ENCODE peak calls at places on chromosomes 2 and 18, in four cellular contexts. E is fibroblast of lung, X is hepatocyte, F is OCI-LY7. V is an unnamed sample.
A peak's percentile ranks its signal among the peaks of the same experiment; 100 is the strongest.

GRCh38 chr18:63119647-63120046 is 199.9 kb downstream of the BCL2 start:
- DNase-seq in E (peak; percentile 53), X (no peak), F (no peak), V (no peak)

GRCh38 chr2:177188482-177189469 is 23.8 kb upstream of the HNRNPA3 start:
- DNase-seq in E (no peak), X (peak; percentile 37), F (no peak), V (no peak)

GRCh38 chr2:236306825-236307540 is 42.8 kb upstream of the ASB18 start:
- DNase-seq in E (no peak), X (no peak), F (no peak), V (no peak)

GRCh38 chr2:15965564-15966019 is 25.2 kb downstream of the MYCN start:
- DNase-seq in E (no peak), X (no peak), F (no peak), V (no peak)

GRCh38 chr18:78607221-78607620 is 372.4 kb upstream of the SALL3 start:
- DNase-seq in E (no peak), X (no peak), F (no peak), V (no peak)

GRCh38 chr2:210475726-210476125 is 833 bp downstream of the LANCL1 start:
- DNase-seq in E (peak; percentile 7), X (no peak), F (no peak), V (no peak)

GRCh38 chr2:147829106-147829505 is 15.7 kb upstream of the ACVR2A start:
- DNase-seq in E (peak; percentile 95), X (peak; percentile 24), F (no peak), V (peak; percentile 55)

GRCh38 chr2:229686122-229686919 is 28.0 kb downstream of the DNER start:
- DNase-seq in E (no peak), X (no peak), F (no peak), V (no peak)

GRCh38 chr2:127455566-127456493 is 37.6 kb downstream of the PROC start:
- DNase-seq in E (no peak), X (peak; percentile 33), F (no peak), V (no peak)

GRCh38 chr2:80326214-80326613 is 21.7 kb upstream of the LRRTM1 start:
- DNase-seq in E (peak; percentile 47), X (peak; percentile 44), F (peak; percentile 40), V (no peak)

GRCh38 chr18:46718501-46719341 is 38.1 kb downstream of the ST8SIA5 start:
- DNase-seq in E (peak; percentile 68), X (no peak), F (no peak), V (peak; percentile 3)

GRCh38 chr2:37454851-37455762 is 110.7 kb downstream of the QPCT start:
- DNase-seq in E (peak; percentile 62), X (no peak), F (no peak), V (no peak)

GRCh38 chr2:21103274-21103891 is 20.4 kb upstream of the TDRD15 start:
- DNase-seq in E (no peak), X (no peak), F (no peak), V (no peak)

GRCh38 chr2:219514196-219514761 is at the start of gene ASIC4:
- DNase-seq in E (no peak), X (no peak), F (no peak), V (no peak)

GRCh38 chr2:186183406-186183805 is 302.7 kb upstream of the ZC3H15 start:
- DNase-seq in E (no peak), X (no peak), F (no peak), V (no peak)

GRCh38 chr2:45867800-45868199 is 216.3 kb downstream of the PRKCE start:
- DNase-seq in E (no peak), X (no peak), F (no peak), V (no peak)

GRCh38 chr2:72138011-72138881 is 9.4 kb downstream of the CYP26B1 start:
- DNase-seq in E (no peak), X (no peak), F (no peak), V (no peak)

GRCh38 chr18:79570266-79571201 is 109.1 kb upstream of the CTDP1 start:
- DNase-seq in E (peak; percentile 69), X (no peak), F (no peak), V (no peak)

GRCh38 chr18:10168477-10168876 is 254.7 kb downstream of the VAPA start:
- DNase-seq in E (no peak), X (no peak), F (no peak), V (no peak)

GRCh38 chr2:48341556-48342133 is 188.3 kb upstream of the STON1 start:
- DNase-seq in E (no peak), X (no peak), F (no peak), V (no peak)

GRCh38 chr2:199798881-199799580 is 52.0 kb downstream of the FTCDNL1 start:
- DNase-seq in E (peak; percentile 59), X (no peak), F (no peak), V (no peak)

GRCh38 chr2:190853659-190854386 is 26.8 kb upstream of the GLS start:
- DNase-seq in E (no peak), X (no peak), F (no peak), V (no peak)

GRCh38 chr2:9052821-9053533 is 49.5 kb upstream of the MBOAT2 start:
- DNase-seq in E (no peak), X (no peak), F (no peak), V (no peak)

GRCh38 chr2:52498062-52498750 is 1269.4 kb upstream of the CHAC2 start:
- DNase-seq in E (no peak), X (no peak), F (no peak), V (no peak)

GRCh38 chr2:236971131-236971850 is 114.4 kb upstream of the COPS8 start:
- DNase-seq in E (peak; percentile 90), X (peak; percentile 46), F (no peak), V (no peak)

GRCh38 chr2:229486673-229487072 is 215.6 kb upstream of the PID1 start:
- DNase-seq in E (no peak), X (no peak), F (no peak), V (no peak)

GRCh38 chr18:26719909-26720308 is 145.6 kb downstream of the AQP4 start:
- DNase-seq in E (no peak), X (no peak), F (no peak), V (no peak)

GRCh38 chr2:12251121-12251520 is 465.6 kb upstream of the TRIB2 start:
- DNase-seq in E (no peak), X (no peak), F (no peak), V (no peak)

GRCh38 chr2:77807531-77808215 is 285.5 kb upstream of the LRRTM4 start:
- DNase-seq in E (no peak), X (peak; percentile 72), F (no peak), V (no peak)

GRCh38 chr2:144402282-144402681 is 117.6 kb downstream of the ZEB2 start:
- DNase-seq in E (peak; percentile 75), X (no peak), F (no peak), V (no peak)

GRCh38 chr2:166411473-166412230 is 35.9 kb upstream of the SCN9A start:
- DNase-seq in E (peak; percentile 35), X (no peak), F (no peak), V (peak; percentile 36)

GRCh38 chr18:24015897-24016631 is 1.5 kb downstream of the TTC39C start:
- DNase-seq in E (no peak), X (no peak), F (no peak), V (no peak)

GRCh38 chr18:3530807-3531206 is 80.8 kb downstream of the TGIF1 start:
- DNase-seq in E (no peak), X (no peak), F (no peak), V (no peak)

GRCh38 chr2:175432021-175432420 is 250.5 kb upstream of the ATP5MC3 start:
- DNase-seq in E (no peak), X (no peak), F (no peak), V (no peak)

GRCh38 chr2:60567092-60567491 is 13.6 kb upstream of the BCL11A start:
- DNase-seq in E (no peak), X (no peak), F (no peak), V (no peak)

GRCh38 chr2:241627675-241628074 is 9.3 kb downstream of the THAP4 start:
- DNase-seq in E (no peak), X (no peak), F (no peak), V (no peak)
- H4K20me1 ChIP-seq in E (no peaks in the 10 kb centered on the region), X (peaks cover 5% of the 10 kb centered on the region), F (no peaks in the 10 kb centered on the region), V (no peaks in the 10 kb centered on the region)

DNA sequence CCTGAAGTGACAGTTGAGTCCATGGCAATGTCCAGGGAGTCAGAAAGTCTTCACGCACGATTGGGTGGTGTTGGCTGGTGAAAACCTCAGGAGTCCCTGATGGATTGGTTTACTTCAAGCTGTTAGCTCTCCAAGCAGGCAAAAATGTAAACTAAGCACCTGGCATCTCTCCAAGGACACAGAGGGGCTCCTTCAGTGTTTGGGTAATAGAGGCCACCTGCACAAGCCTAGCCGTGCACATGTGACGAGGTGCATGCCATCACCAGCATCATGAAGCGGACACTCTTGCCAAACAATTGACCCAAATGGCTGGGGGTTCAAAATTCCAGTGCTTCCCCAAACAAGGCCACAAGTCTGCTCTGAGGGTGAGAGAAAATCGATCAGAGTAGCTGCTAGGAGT is 104.7 kb upstream of the CD302 start:
- DNase-seq in E (no peak), X (no peak), F (no peak), V (no peak)
- H3K4me2 ChIP-seq in E (no peak overlapping the region), X (peak overlapping the region; percentile 15), F (no peak overlapping the region), V (no peak overlapping the region)

DNA sequence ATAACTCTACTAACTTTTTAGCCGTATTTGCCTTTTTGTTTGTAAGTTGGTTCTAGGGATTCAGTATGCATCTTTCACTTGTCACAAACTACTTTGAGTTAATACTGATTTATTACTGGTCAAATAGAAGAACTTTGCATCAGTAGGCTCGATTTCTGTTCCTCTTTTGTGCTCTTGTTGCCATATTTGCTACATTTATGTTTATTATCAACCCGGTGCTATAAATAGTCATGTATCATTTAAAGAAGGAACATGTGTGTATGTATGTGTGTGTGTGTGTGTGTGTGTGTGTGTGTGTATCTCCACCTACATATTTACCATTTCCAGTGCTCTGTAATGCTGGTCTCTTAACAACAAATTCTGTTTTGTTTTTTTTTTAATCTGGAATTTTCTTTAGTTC is 79.6 kb upstream of the B3GNT7 start:
- DNase-seq in E (no peak), X (no peak), F (peak; percentile 73), V (no peak)
- H4K20me1 ChIP-seq in E (no peaks in the 10 kb centered on the region), X (no peaks in the 10 kb centered on the region), F (no peaks in the 10 kb centered on the region), V (no peaks in the 10 kb centered on the region)

GRCh38 chr2:130837811-130838565 is 1.3 kb downstream of the ARHGEF4 start:
- DNase-seq in E (no peak), X (no peak), F (no peak), V (no peak)

GRCh38 chr2:130836501-130837174 is at the start of gene ARHGEF4:
- DNase-seq in E (no peak), X (peak; percentile 86), F (peak; percentile 38), V (peak; percentile 59)

GRCh38 chr2:130835766-130836015 is 1.0 kb upstream of the ARHGEF4 start:
- DNase-seq in E (no peak), X (no peak), F (peak; percentile 28), V (no peak)

GRCh38 chr2:130839011-130839780 is 2.5 kb downstream of the ARHGEF4 start:
- DNase-seq in E (no peak), X (no peak), F (no peak), V (no peak)

GRCh38 chr2:130837175-130837810 is 579 bp downstream of the ARHGEF4 start:
- DNase-seq in E (no peak), X (no peak), F (no peak), V (no peak)
- H3K4me2 ChIP-seq in E (no peak overlapping the region), X (peak overlapping the region; percentile 96), F (peak overlapping the region; percentile 64), V (peak overlapping the region; percentile 97)

DNA sequence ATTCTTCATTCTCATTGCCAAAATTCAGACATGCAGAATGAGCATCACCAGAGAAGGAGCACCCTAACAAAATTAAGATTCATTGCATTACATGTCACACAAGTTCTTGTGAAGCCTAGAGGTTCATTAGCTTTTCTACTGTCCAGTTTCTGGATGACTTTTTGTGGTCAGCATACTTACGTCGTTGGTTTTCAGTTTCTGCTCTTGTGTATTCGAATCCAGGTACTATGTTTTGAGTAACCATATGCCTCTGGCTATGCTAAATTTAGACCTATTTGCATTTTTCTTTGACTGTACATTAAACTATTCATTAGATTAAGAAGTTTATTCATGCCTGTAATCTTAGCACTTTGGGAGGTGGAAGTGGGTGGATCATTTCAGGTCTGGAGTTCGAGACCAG is 251.3 kb downstream of the PARD3B start:
- DNase-seq in E (no peak), X (no peak), F (no peak), V (no peak)
- H4K20me1 ChIP-seq in E (no peaks in the 10 kb centered on the region), X (no peaks in the 10 kb centered on the region), F (no peaks in the 10 kb centered on the region), V (no peaks in the 10 kb centered on the region)